ENCODE peak calls at places on chromosomes 13 and 19, in eight cellular contexts. One of them, this sample, is unnamed.

GRCh38 chr19:53903055-53903680 is 5.9 kb upstream of the CACNG7 start:
- DNase-seq in sigmoid colon: no peak
- DNase-seq in ovary: no peak
- DNase-seq in HCT116: no peak
- DNase-seq in heart left ventricle: no peak
- DNase-seq in adrenal gland: no peak
- DNase-seq in K562: peak; percentile 54
- DNase-seq in thyroid gland: peak; percentile 38
- DNase-seq in this sample: no peak

GRCh38 chr13:96080676-96081075 is 9.2 kb upstream of the HS6ST3 start:
- DNase-seq in sigmoid colon: no peak
- DNase-seq in ovary: no peak
- DNase-seq in HCT116: no peak
- DNase-seq in heart left ventricle: no peak
- DNase-seq in adrenal gland: no peak
- DNase-seq in K562: no peak
- DNase-seq in thyroid gland: no peak
- DNase-seq in this sample: no peak

GRCh38 chr19:20078696-20079095 is 896 bp downstream of the ZNF90 start:
- DNase-seq in sigmoid colon: peak; percentile 67
- DNase-seq in ovary: peak; percentile 28
- DNase-seq in HCT116: no peak
- DNase-seq in heart left ventricle: peak; percentile 22
- DNase-seq in adrenal gland: no peak
- DNase-seq in K562: no peak
- DNase-seq in thyroid gland: peak; percentile 63
- DNase-seq in this sample: no peak

GRCh38 chr19:30792561-30793505 is 420.6 kb downstream of the ZNF536 start:
- DNase-seq in sigmoid colon: no peak
- DNase-seq in ovary: no peak
- DNase-seq in HCT116: no peak
- DNase-seq in heart left ventricle: no peak
- DNase-seq in adrenal gland: no peak
- DNase-seq in K562: no peak
- DNase-seq in thyroid gland: no peak
- DNase-seq in this sample: no peak

GRCh38 chr13:43915451-43915850 is 35.7 kb downstream of the LACC1 start:
- DNase-seq in sigmoid colon: no peak
- DNase-seq in ovary: no peak
- DNase-seq in HCT116: no peak
- DNase-seq in heart left ventricle: no peak
- DNase-seq in adrenal gland: no peak
- DNase-seq in K562: no peak
- DNase-seq in thyroid gland: no peak
- DNase-seq in this sample: no peak

GRCh38 chr13:111388851-111389500 is 68.5 kb downstream of the TEX29 start:
- DNase-seq in sigmoid colon: no peak
- DNase-seq in ovary: no peak
- DNase-seq in HCT116: no peak
- DNase-seq in heart left ventricle: peak; percentile 15
- DNase-seq in adrenal gland: no peak
- DNase-seq in K562: no peak
- DNase-seq in thyroid gland: no peak
- DNase-seq in this sample: no peak

GRCh38 chr19:21749090-21749489 is 18.3 kb downstream of the ZNF100 start:
- DNase-seq in sigmoid colon: no peak
- DNase-seq in ovary: no peak
- DNase-seq in HCT116: no peak
- DNase-seq in heart left ventricle: no peak
- DNase-seq in adrenal gland: peak; percentile 18
- DNase-seq in K562: no peak
- DNase-seq in thyroid gland: no peak
- DNase-seq in this sample: no peak

GRCh38 chr19:19582471-19582870 is 36.0 kb downstream of the PBX4 start:
- DNase-seq in sigmoid colon: no peak
- DNase-seq in ovary: no peak
- DNase-seq in HCT116: no peak
- DNase-seq in heart left ventricle: no peak
- DNase-seq in adrenal gland: no peak
- DNase-seq in K562: no peak
- DNase-seq in thyroid gland: no peak
- DNase-seq in this sample: no peak

GRCh38 chr13:73874460-73874859 is 259.7 kb downstream of the KLF12 start:
- DNase-seq in sigmoid colon: no peak
- DNase-seq in ovary: no peak
- DNase-seq in HCT116: no peak
- DNase-seq in heart left ventricle: no peak
- DNase-seq in adrenal gland: no peak
- DNase-seq in K562: no peak
- DNase-seq in thyroid gland: no peak
- DNase-seq in this sample: no peak

GRCh38 chr13:110134801-110135200 is 172.2 kb downstream of the COL4A1 start:
- DNase-seq in sigmoid colon: no peak
- DNase-seq in ovary: no peak
- DNase-seq in HCT116: no peak
- DNase-seq in heart left ventricle: no peak
- DNase-seq in adrenal gland: no peak
- DNase-seq in K562: no peak
- DNase-seq in thyroid gland: no peak
- DNase-seq in this sample: no peak

GRCh38 chr13:107867701-107868661 is 347.4 kb downstream of the LIG4 start:
- DNase-seq in sigmoid colon: no peak
- DNase-seq in ovary: no peak
- DNase-seq in HCT116: no peak
- DNase-seq in heart left ventricle: peak; percentile 24
- DNase-seq in adrenal gland: no peak
- DNase-seq in K562: peak; percentile 85
- DNase-seq in thyroid gland: peak; percentile 18
- DNase-seq in this sample: no peak

GRCh38 chr19:48969276-48970138 is 4.4 kb downstream of the FTL start:
- DNase-seq in sigmoid colon: peak; percentile 61
- DNase-seq in ovary: no peak
- DNase-seq in HCT116: no peak
- DNase-seq in heart left ventricle: no peak
- DNase-seq in adrenal gland: no peak
- DNase-seq in K562: peak; percentile 84
- DNase-seq in thyroid gland: no peak
- DNase-seq in this sample: no peak

GRCh38 chr13:102597029-102598015 is 536 bp downstream of the TPP2 start:
- DNase-seq in sigmoid colon: peak; percentile 68
- DNase-seq in ovary: no peak
- DNase-seq in HCT116: no peak
- DNase-seq in heart left ventricle: no peak
- DNase-seq in adrenal gland: peak; percentile 38
- DNase-seq in K562: peak; percentile 24
- DNase-seq in thyroid gland: peak; percentile 25
- DNase-seq in this sample: peak; percentile 54

GRCh38 chr19:2327773-2328400 is 499 bp downstream of the LSM7 start:
- DNase-seq in sigmoid colon: no peak
- DNase-seq in ovary: no peak
- DNase-seq in HCT116: peak; percentile 61
- DNase-seq in heart left ventricle: no peak
- DNase-seq in adrenal gland: peak; percentile 49
- DNase-seq in K562: peak; percentile 64
- DNase-seq in thyroid gland: no peak
- DNase-seq in this sample: no peak

GRCh38 chr13:33205804-33206221 is 79.7 kb downstream of the STARD13 start:
- DNase-seq in sigmoid colon: no peak
- DNase-seq in ovary: no peak
- DNase-seq in HCT116: no peak
- DNase-seq in heart left ventricle: peak; percentile 41
- DNase-seq in adrenal gland: peak; percentile 37
- DNase-seq in K562: no peak
- DNase-seq in thyroid gland: no peak
- DNase-seq in this sample: no peak

GRCh38 chr13:40920826-40921225 is 98.3 kb downstream of the ELF1 start:
- DNase-seq in sigmoid colon: no peak
- DNase-seq in ovary: no peak
- DNase-seq in HCT116: no peak
- DNase-seq in heart left ventricle: no peak
- DNase-seq in adrenal gland: no peak
- DNase-seq in K562: no peak
- DNase-seq in thyroid gland: no peak
- DNase-seq in this sample: no peak

GRCh38 chr13:113763961-113764792 is 5.2 kb downstream of the TMEM255B start:
- DNase-seq in sigmoid colon: peak; percentile 54
- DNase-seq in ovary: no peak
- DNase-seq in HCT116: no peak
- DNase-seq in heart left ventricle: no peak
- DNase-seq in adrenal gland: no peak
- DNase-seq in K562: no peak
- DNase-seq in thyroid gland: no peak
- DNase-seq in this sample: no peak

GRCh38 chr19:29084266-29084665 is 128.7 kb downstream of the UQCRFS1 start:
- DNase-seq in sigmoid colon: no peak
- DNase-seq in ovary: no peak
- DNase-seq in HCT116: no peak
- DNase-seq in heart left ventricle: no peak
- DNase-seq in adrenal gland: no peak
- DNase-seq in K562: peak; percentile 53
- DNase-seq in thyroid gland: no peak
- DNase-seq in this sample: no peak

GRCh38 chr19:35150445-35150844 is 4.1 kb upstream of the FXYD5 start:
- DNase-seq in sigmoid colon: no peak
- DNase-seq in ovary: no peak
- DNase-seq in HCT116: no peak
- DNase-seq in heart left ventricle: no peak
- DNase-seq in adrenal gland: no peak
- DNase-seq in K562: no peak
- DNase-seq in thyroid gland: no peak
- DNase-seq in this sample: no peak
- TF ChIP-seq POLR2A in sigmoid colon: no peak
- TF ChIP-seq POLR2A in ovary: no peak
- TF ChIP-seq POLR2A in HCT116: no peak
- TF ChIP-seq POLR2A in heart left ventricle: no peak
- TF ChIP-seq POLR2A in adrenal gland: no peak
- TF ChIP-seq POLR2A in K562: no peak
- TF ChIP-seq POLR2A in thyroid gland: no peak
- TF ChIP-seq POLR2A in this sample: no peak

DNA sequence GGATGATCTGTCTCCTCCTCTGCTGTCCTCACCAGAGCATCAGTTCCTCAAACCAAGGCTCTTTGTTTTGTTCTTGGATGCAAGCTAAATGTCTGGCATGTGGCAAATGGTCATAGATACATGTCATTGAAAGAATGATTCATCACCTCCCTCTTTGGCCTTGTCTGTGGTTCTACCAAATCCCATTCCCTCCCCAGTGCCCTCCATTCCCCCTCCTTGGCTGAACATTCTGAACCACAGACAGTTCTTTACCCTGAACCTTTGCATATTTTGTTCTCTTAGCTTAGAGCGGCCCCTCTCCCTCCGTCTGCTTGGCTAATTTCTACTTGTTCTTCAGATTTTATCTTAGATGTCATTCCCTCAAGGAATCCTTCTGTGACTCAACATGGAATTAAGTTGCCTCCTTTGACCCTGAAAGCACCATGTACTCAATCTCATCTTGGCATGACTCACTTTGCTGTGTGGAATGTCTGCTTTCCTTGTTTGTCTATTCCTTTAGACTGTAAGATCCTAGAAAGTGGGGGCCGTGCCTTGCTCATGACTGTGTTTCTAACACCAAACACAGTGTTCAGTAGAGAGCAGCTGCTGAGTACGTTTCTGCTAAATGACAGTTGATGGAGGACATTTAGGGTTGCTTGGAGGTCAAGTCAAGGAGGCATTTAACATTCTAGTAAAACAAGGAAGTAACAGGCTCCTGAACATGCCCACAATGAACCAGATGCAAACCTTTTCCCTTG is 8.1 kb downstream of the ALOX5AP start:
- DNase-seq in sigmoid colon: no peak
- DNase-seq in ovary: peak; percentile 47
- DNase-seq in HCT116: peak; percentile 76
- DNase-seq in heart left ventricle: no peak
- DNase-seq in adrenal gland: peak; percentile 65
- DNase-seq in K562: no peak
- DNase-seq in thyroid gland: no peak
- DNase-seq in this sample: no peak
- H3K27ac ChIP-seq in sigmoid colon: peak overlapping the region; percentile 46
- H3K27ac ChIP-seq in ovary: no peak overlapping the region
- H3K27ac ChIP-seq in HCT116: no peak overlapping the region
- H3K27ac ChIP-seq in heart left ventricle: no peak overlapping the region
- H3K27ac ChIP-seq in adrenal gland: no peak overlapping the region
- H3K27ac ChIP-seq in K562: no peak overlapping the region
- H3K27ac ChIP-seq in thyroid gland: no peak overlapping the region
- H3K27ac ChIP-seq in this sample: no peak overlapping the region

DNA sequence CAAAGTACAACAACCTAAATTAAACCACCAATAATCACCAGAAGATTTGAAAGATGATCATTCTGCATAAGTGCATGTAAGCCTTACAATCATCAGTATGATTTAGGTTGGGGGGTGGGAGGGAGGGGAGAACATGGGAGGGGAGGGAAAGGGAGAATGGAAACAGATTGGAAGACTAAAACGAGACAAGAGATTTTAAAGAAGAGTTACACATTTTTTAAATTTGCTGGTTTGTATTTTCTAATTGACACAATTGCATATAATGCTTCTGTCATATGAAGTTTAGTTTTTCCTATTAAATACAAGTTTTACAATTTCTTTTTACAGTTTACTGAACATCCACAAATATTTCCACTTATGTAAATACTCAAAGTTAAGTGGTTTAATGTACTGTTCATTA is 2118.9 kb downstream of the PCDH9 start:
- DNase-seq in sigmoid colon: no peak
- DNase-seq in ovary: no peak
- DNase-seq in HCT116: no peak
- DNase-seq in heart left ventricle: no peak
- DNase-seq in adrenal gland: no peak
- DNase-seq in K562: no peak
- DNase-seq in thyroid gland: no peak
- DNase-seq in this sample: no peak
- TF ChIP-seq POLR2A in sigmoid colon: no peak
- TF ChIP-seq POLR2A in ovary: no peak
- TF ChIP-seq POLR2A in HCT116: no peak
- TF ChIP-seq POLR2A in heart left ventricle: no peak
- TF ChIP-seq POLR2A in adrenal gland: no peak
- TF ChIP-seq POLR2A in K562: no peak
- TF ChIP-seq POLR2A in thyroid gland: no peak
- TF ChIP-seq POLR2A in this sample: no peak

GRCh38 chr19:45508931-45509691 is 1.8 kb downstream of the VASP start:
- DNase-seq in sigmoid colon: peak; percentile 96
- DNase-seq in ovary: peak; percentile 66
- DNase-seq in HCT116: no peak
- DNase-seq in heart left ventricle: peak; percentile 90
- DNase-seq in adrenal gland: peak; percentile 72
- DNase-seq in K562: peak; percentile 89
- DNase-seq in thyroid gland: peak; percentile 69
- DNase-seq in this sample: peak; percentile 76
- H3K27ac ChIP-seq in sigmoid colon: peak overlapping the region; percentile 97
- H3K27ac ChIP-seq in ovary: peak overlapping the region; percentile 23
- H3K27ac ChIP-seq in HCT116: peak overlapping the region; percentile 95
- H3K27ac ChIP-seq in heart left ventricle: peak overlapping the region; percentile 97
- H3K27ac ChIP-seq in adrenal gland: peak overlapping the region; percentile 46
- H3K27ac ChIP-seq in K562: peak overlapping the region; percentile 98
- H3K27ac ChIP-seq in thyroid gland: peak overlapping the region; percentile 88
- H3K27ac ChIP-seq in this sample: peak overlapping the region; percentile 85

DNA sequence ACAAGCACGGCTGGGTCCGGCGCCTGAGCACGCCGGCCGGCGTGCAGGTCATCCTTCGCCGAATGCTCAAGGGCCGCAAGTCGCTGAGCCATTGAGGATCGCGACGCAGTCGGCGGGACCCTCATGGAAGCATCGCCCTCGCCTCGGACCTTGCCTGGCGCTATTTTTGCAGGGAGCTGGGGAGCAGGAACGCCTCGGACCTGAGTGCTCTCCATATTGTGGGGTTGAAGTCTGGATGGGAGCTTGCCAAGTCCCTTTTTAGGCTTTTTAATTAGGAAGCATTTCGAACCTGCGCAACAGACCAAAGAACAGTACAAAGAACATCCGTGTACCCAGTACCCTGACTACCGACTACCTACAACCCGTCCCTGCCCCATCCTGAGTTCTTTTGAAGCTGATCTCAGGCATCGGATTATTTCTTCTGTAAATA is 628 bp downstream of the MRPL34 start:
- DNase-seq in sigmoid colon: no peak
- DNase-seq in ovary: no peak
- DNase-seq in HCT116: no peak
- DNase-seq in heart left ventricle: no peak
- DNase-seq in adrenal gland: no peak
- DNase-seq in K562: no peak
- DNase-seq in thyroid gland: peak; percentile 59
- DNase-seq in this sample: no peak
- TF ChIP-seq POLR2A in sigmoid colon: no peak
- TF ChIP-seq POLR2A in ovary: no peak
- TF ChIP-seq POLR2A in HCT116: no peak
- TF ChIP-seq POLR2A in heart left ventricle: no peak
- TF ChIP-seq POLR2A in adrenal gland: no peak
- TF ChIP-seq POLR2A in K562: peak; percentile 5
- TF ChIP-seq POLR2A in thyroid gland: no peak
- TF ChIP-seq POLR2A in this sample: no peak

This sample was measured in right lobe of liver.